ENCODE peak calls at places on chromosomes 12 and 14, in seven cellular contexts. A is thyroid gland, G is heart right ventricle, E is cortex of kidney, W is epithelial cell of proximal tubule, Z is astrocyte of the spinal cord, N is NCI-H2029. C is an unnamed sample.

GRCh38 chr14:93884950-93885349 is 42.2 kb upstream of the FAM181A start:
- DNase-seq in N (no peak), Z (no peak), W (no peak), A (no peak), G (no peak), E (no peak), C (no peak)

GRCh38 chr12:24778486-24779304 is 170.2 kb downstream of the BCAT1 start:
- DNase-seq in N (no peak), A (no peak), G (no peak), Z (peak), W (no peak), E (no peak), C (no peak)

GRCh38 chr12:58443981-58444371 is 476.3 kb downstream of the LRIG3 start:
- DNase-seq in N (peak), A (no peak), W (no peak), E (no peak), G (peak), Z (peak), C (no peak)

GRCh38 chr14:31968107-31968810 is 108.8 kb upstream of the ARHGAP5 start:
- DNase-seq in G (no peak), Z (peak), A (no peak), W (no peak), E (no peak), N (no peak), C (no peak)

GRCh38 chr12:114628199-114628598 is 55.8 kb downstream of the TBX3 start:
- DNase-seq in E (no peak), A (no peak), W (no peak), Z (no peak), N (no peak), G (no peak), C (no peak)

GRCh38 chr12:93563807-93564538 is 8.5 kb upstream of the SOCS2 start:
- DNase-seq in E (no peak), A (no peak), Z (peak), W (peak), G (no peak), N (no peak), C (no peak)

GRCh38 chr14:59438148-59438766 is 26.9 kb downstream of the GPR135 start:
- DNase-seq in G (no peak), Z (peak), A (no peak), W (no peak), E (no peak), N (no peak), C (no peak)

GRCh38 chr14:94773017-94773681 is 3.2 kb upstream of the GSC start:
- DNase-seq in A (no peak), Z (no peak), G (no peak), N (no peak), E (no peak), W (no peak), C (no peak)

GRCh38 chr12:713281-713875 is 39.0 kb upstream of the WNK1 start:
- DNase-seq in N (no peak), E (no peak), A (no peak), Z (no peak), W (no peak), G (no peak), C (no peak)

GRCh38 chr14:89342049-89342448 is 75.0 kb downstream of the FOXN3 start:
- DNase-seq in W (no peak), Z (no peak), N (no peak), E (no peak), A (no peak), G (no peak), C (no peak)

GRCh38 chr12:6020930-6021329 is 75.9 kb upstream of the ANO2 start:
- DNase-seq in W (no peak), N (no peak), A (no peak), G (no peak), Z (peak), E (no peak), C (no peak)

GRCh38 chr14:53954551-53955233 is 1.9 kb downstream of the BMP4 start:
- DNase-seq in A (peak), W (no peak), G (peak), N (no peak), Z (peak), E (no peak), C (peak)

GRCh38 chr12:101053203-101053602 is 156.8 kb downstream of the SLC5A8 start:
- DNase-seq in W (no peak), N (no peak), Z (no peak), A (no peak), G (no peak), E (no peak), C (no peak)

GRCh38 chr14:71245659-71246361 is 338.6 kb downstream of the PCNX1 start:
- DNase-seq in E (no peak), G (no peak), A (no peak), Z (no peak), W (no peak), N (no peak), C (no peak)

GRCh38 chr12:124231980-124232653 is 62.8 kb upstream of the RFLNA start:
- DNase-seq in Z (no peak), A (no peak), E (no peak), G (no peak), N (peak), W (no peak), C (no peak)

GRCh38 chr12:93624595-93625294 is 52.3 kb downstream of the SOCS2 start:
- DNase-seq in E (no peak), N (no peak), W (peak), A (no peak), Z (peak), G (no peak), C (no peak)

GRCh38 chr14:51298895-51299294 is 58.8 kb downstream of the TMX1 start:
- DNase-seq in G (no peak), Z (no peak), E (no peak), N (no peak), W (no peak), A (no peak), C (no peak)

GRCh38 chr12:52036587-52037171 is 14.6 kb upstream of the NR4A1 start:
- DNase-seq in A (peak), W (no peak), N (peak), G (peak), Z (peak), E (peak), C (peak)

GRCh38 chr12:10223208-10223607 is 10.5 kb downstream of the GABARAPL1 start:
- DNase-seq in G (no peak), N (no peak), E (no peak), Z (no peak), A (no peak), W (no peak), C (no peak)

GRCh38 chr12:104384141-104384880 is 72.4 kb upstream of the CHST11 start:
- DNase-seq in Z (no peak), A (no peak), N (no peak), W (no peak), E (no peak), G (no peak), C (no peak)

GRCh38 chr12:83046019-83046418 is 359.3 kb downstream of the TMTC2 start:
- DNase-seq in E (no peak), N (no peak), W (no peak), Z (no peak), A (no peak), G (no peak), C (no peak)

GRCh38 chr14:101358320-101358569 is 203.1 kb upstream of the DIO3 start:
- DNase-seq in A (no peak), W (no peak), Z (no peak), G (no peak), E (no peak), N (no peak), C (no peak)

GRCh38 chr12:124036117-124037109 is 63.4 kb downstream of the ZNF664 start:
- DNase-seq in N (no peak), W (no peak), A (peak), E (no peak), G (peak), Z (peak), C (peak)

C was measured in head of caudate nucleus.